ENCODE peak calls at places on chromosomes 5 and 9, in five cellular contexts. G is tibial artery; J is NCI-H510A treated with DMSO at 0.1 percent for 48 hours; T is activated CD8-positive, alpha-beta memory T cell treated with anti-CD3 and anti-CD28 coated beads for 48 hours; S is cardiac muscle cell. Z is an unnamed sample.

GRCh38 chr9:130239741-130240241 is 25.8 kb upstream of the HMCN2 start:
- DNase-seq in S (no peak), T (peak; percentile 31), J (no peak), G (no peak), Z (no peak)

GRCh38 chr5:59473611-59474010 is 419.9 kb downstream of the PDE4D start:
- DNase-seq in J (no peak), G (no peak), S (no peak), T (no peak), Z (no peak)

GRCh38 chr5:79802404-79802803 is 112.8 kb downstream of the CMYA5 start:
- DNase-seq in J (no peak), G (no peak), S (no peak), T (no peak), Z (no peak)

GRCh38 chr9:75896193-75896592 is 5.7 kb downstream of the PCSK5 start:
- DNase-seq in S (peak; percentile 8), J (no peak), T (no peak), G (no peak), Z (no peak)

GRCh38 chr9:71783120-71783523 is 14.8 kb upstream of the CEMIP2 start:
- DNase-seq in J (peak; percentile 46), G (no peak), T (peak; percentile 62), S (no peak), Z (no peak)

GRCh38 chr5:126871441-126871840 is 94.5 kb downstream of the LMNB1 start:
- DNase-seq in J (no peak), S (no peak), T (no peak), G (no peak), Z (no peak)

GRCh38 chr5:28710360-28710759 is 1672.0 kb upstream of the CDH9 start:
- DNase-seq in T (no peak), G (no peak), S (peak; percentile 11), J (no peak), Z (no peak)

GRCh38 chr5:115428676-115429075 is 115.9 kb downstream of the FEM1C start:
- DNase-seq in S (no peak), G (no peak), T (no peak), J (no peak), Z (no peak)

GRCh38 chr9:1604942-1605560 is 410.1 kb upstream of the SMARCA2 start:
- DNase-seq in T (no peak), S (peak; percentile 39), G (no peak), J (peak; percentile 61), Z (no peak)

GRCh38 chr5:117794847-117795246 is 1193.5 kb downstream of the DTWD2 start:
- DNase-seq in T (no peak), S (no peak), J (no peak), G (no peak), Z (no peak)

GRCh38 chr9:37034938-37035471 is 937 bp upstream of the PAX5 start:
- DNase-seq in G (no peak), S (no peak), T (no peak), J (no peak), Z (no peak)

GRCh38 chr5:17180957-17181723 is 36.3 kb upstream of the BASP1 start:
- DNase-seq in S (no peak), G (no peak), T (no peak), J (no peak), Z (no peak)

Z was measured in thoracic aorta.